ENCODE peak calls at places on chromosomes 2 and 18, in nine cellular contexts. One of them, this sample, is unnamed.

GRCh38 chr2:12721571-12722444 is 5.1 kb downstream of the TRIB2 start:
- DNase-seq in esophagus squamous epithelium: no peak
- DNase-seq in hepatocyte: no peak
- DNase-seq in SK-N-SH: no peak
- DNase-seq in astrocyte of the cerebellum: no peak
- DNase-seq in neural crest cell: no peak
- DNase-seq in choroid plexus epithelial cell: peak; percentile 60
- DNase-seq in tibial nerve: no peak
- DNase-seq in cardiac muscle cell: peak; percentile 82
- DNase-seq in this sample: no peak

GRCh38 chr2:3641841-3642421 is 16.1 kb upstream of the ALLC start:
- DNase-seq in esophagus squamous epithelium: no peak
- DNase-seq in hepatocyte: no peak
- DNase-seq in SK-N-SH: no peak
- DNase-seq in astrocyte of the cerebellum: no peak
- DNase-seq in neural crest cell: no peak
- DNase-seq in choroid plexus epithelial cell: no peak
- DNase-seq in tibial nerve: no peak
- DNase-seq in cardiac muscle cell: peak; percentile 62
- DNase-seq in this sample: no peak

GRCh38 chr2:159497256-159497655 is 119.1 kb downstream of the BAZ2B start:
- DNase-seq in esophagus squamous epithelium: no peak
- DNase-seq in hepatocyte: peak; percentile 41
- DNase-seq in SK-N-SH: peak; percentile 14
- DNase-seq in astrocyte of the cerebellum: peak; percentile 48
- DNase-seq in neural crest cell: no peak
- DNase-seq in choroid plexus epithelial cell: peak; percentile 93
- DNase-seq in tibial nerve: peak; percentile 4
- DNase-seq in cardiac muscle cell: peak; percentile 92
- DNase-seq in this sample: peak; percentile 63

GRCh38 chr2:2328847-2329246 is 2.2 kb downstream of the MYT1L start:
- DNase-seq in esophagus squamous epithelium: no peak
- DNase-seq in hepatocyte: peak; percentile 37
- DNase-seq in SK-N-SH: no peak
- DNase-seq in astrocyte of the cerebellum: no peak
- DNase-seq in neural crest cell: peak; percentile 56
- DNase-seq in choroid plexus epithelial cell: peak; percentile 9
- DNase-seq in tibial nerve: no peak
- DNase-seq in cardiac muscle cell: no peak
- DNase-seq in this sample: no peak

GRCh38 chr2:218368621-218369153 is 12.0 kb downstream of the CATIP start:
- DNase-seq in esophagus squamous epithelium: no peak
- DNase-seq in hepatocyte: no peak
- DNase-seq in SK-N-SH: no peak
- DNase-seq in astrocyte of the cerebellum: no peak
- DNase-seq in neural crest cell: no peak
- DNase-seq in choroid plexus epithelial cell: peak; percentile 54
- DNase-seq in tibial nerve: no peak
- DNase-seq in cardiac muscle cell: peak; percentile 37
- DNase-seq in this sample: no peak

GRCh38 chr2:240205348-240205747 is 64.9 kb upstream of the OTOS start:
- DNase-seq in esophagus squamous epithelium: no peak
- DNase-seq in hepatocyte: no peak
- DNase-seq in SK-N-SH: no peak
- DNase-seq in astrocyte of the cerebellum: no peak
- DNase-seq in neural crest cell: no peak
- DNase-seq in choroid plexus epithelial cell: peak; percentile 32
- DNase-seq in tibial nerve: no peak
- DNase-seq in cardiac muscle cell: peak; percentile 14
- DNase-seq in this sample: peak; percentile 85

GRCh38 chr2:99386011-99386410 is 48.8 kb downstream of the EIF5B start:
- DNase-seq in esophagus squamous epithelium: no peak
- DNase-seq in hepatocyte: no peak
- DNase-seq in SK-N-SH: no peak
- DNase-seq in astrocyte of the cerebellum: no peak
- DNase-seq in neural crest cell: no peak
- DNase-seq in choroid plexus epithelial cell: peak; percentile 26
- DNase-seq in tibial nerve: no peak
- DNase-seq in cardiac muscle cell: no peak
- DNase-seq in this sample: no peak

GRCh38 chr2:239316562-239317465 is 84.0 kb downstream of the HDAC4 start:
- DNase-seq in esophagus squamous epithelium: no peak
- DNase-seq in hepatocyte: peak; percentile 35
- DNase-seq in SK-N-SH: no peak
- DNase-seq in astrocyte of the cerebellum: no peak
- DNase-seq in neural crest cell: no peak
- DNase-seq in choroid plexus epithelial cell: no peak
- DNase-seq in tibial nerve: peak; percentile 60
- DNase-seq in cardiac muscle cell: peak; percentile 76
- DNase-seq in this sample: no peak

GRCh38 chr2:33322607-33323006 is 153.8 kb upstream of the RASGRP3 start:
- DNase-seq in esophagus squamous epithelium: no peak
- DNase-seq in hepatocyte: no peak
- DNase-seq in SK-N-SH: no peak
- DNase-seq in astrocyte of the cerebellum: no peak
- DNase-seq in neural crest cell: no peak
- DNase-seq in choroid plexus epithelial cell: no peak
- DNase-seq in tibial nerve: no peak
- DNase-seq in cardiac muscle cell: no peak
- DNase-seq in this sample: no peak

GRCh38 chr2:18548618-18549017 is 11.8 kb downstream of the RDH14 start:
- DNase-seq in esophagus squamous epithelium: no peak
- DNase-seq in hepatocyte: no peak
- DNase-seq in SK-N-SH: no peak
- DNase-seq in astrocyte of the cerebellum: no peak
- DNase-seq in neural crest cell: no peak
- DNase-seq in choroid plexus epithelial cell: no peak
- DNase-seq in tibial nerve: no peak
- DNase-seq in cardiac muscle cell: peak; percentile 51
- DNase-seq in this sample: no peak

GRCh38 chr2:20578895-20579825 is 71.7 kb downstream of the HS1BP3 start:
- DNase-seq in esophagus squamous epithelium: no peak
- DNase-seq in hepatocyte: peak; percentile 91
- DNase-seq in SK-N-SH: peak; percentile 46
- DNase-seq in astrocyte of the cerebellum: peak; percentile 97
- DNase-seq in neural crest cell: peak; percentile 52
- DNase-seq in choroid plexus epithelial cell: peak; percentile 99
- DNase-seq in tibial nerve: peak; percentile 81
- DNase-seq in cardiac muscle cell: peak; percentile 97
- DNase-seq in this sample: peak; percentile 97

GRCh38 chr2:27807476-27807875 is 36.0 kb downstream of the MRPL33 start:
- DNase-seq in esophagus squamous epithelium: no peak
- DNase-seq in hepatocyte: peak; percentile 36
- DNase-seq in SK-N-SH: peak; percentile 38
- DNase-seq in astrocyte of the cerebellum: no peak
- DNase-seq in neural crest cell: no peak
- DNase-seq in choroid plexus epithelial cell: peak; percentile 61
- DNase-seq in tibial nerve: peak; percentile 38
- DNase-seq in cardiac muscle cell: peak; percentile 58
- DNase-seq in this sample: no peak

GRCh38 chr18:32469691-32470131 is 971 bp downstream of the GAREM1 start:
- DNase-seq in esophagus squamous epithelium: no peak
- DNase-seq in hepatocyte: peak; percentile 7
- DNase-seq in SK-N-SH: no peak
- DNase-seq in astrocyte of the cerebellum: no peak
- DNase-seq in neural crest cell: no peak
- DNase-seq in choroid plexus epithelial cell: peak; percentile 41
- DNase-seq in tibial nerve: no peak
- DNase-seq in cardiac muscle cell: peak; percentile 20
- DNase-seq in this sample: no peak

GRCh38 chr2:19667085-19667484 is 234.7 kb downstream of the TTC32 start:
- DNase-seq in esophagus squamous epithelium: no peak
- DNase-seq in hepatocyte: no peak
- DNase-seq in SK-N-SH: no peak
- DNase-seq in astrocyte of the cerebellum: peak; percentile 39
- DNase-seq in neural crest cell: no peak
- DNase-seq in choroid plexus epithelial cell: peak; percentile 75
- DNase-seq in tibial nerve: no peak
- DNase-seq in cardiac muscle cell: peak; percentile 76
- DNase-seq in this sample: no peak

GRCh38 chr2:160731856-160732255 is 238.2 kb upstream of the RBMS1 start:
- DNase-seq in esophagus squamous epithelium: no peak
- DNase-seq in hepatocyte: no peak
- DNase-seq in SK-N-SH: no peak
- DNase-seq in astrocyte of the cerebellum: no peak
- DNase-seq in neural crest cell: no peak
- DNase-seq in choroid plexus epithelial cell: no peak
- DNase-seq in tibial nerve: no peak
- DNase-seq in cardiac muscle cell: no peak
- DNase-seq in this sample: no peak

GRCh38 chr18:56872140-56872539 is 221.0 kb downstream of the WDR7 start:
- DNase-seq in esophagus squamous epithelium: no peak
- DNase-seq in hepatocyte: no peak
- DNase-seq in SK-N-SH: no peak
- DNase-seq in astrocyte of the cerebellum: no peak
- DNase-seq in neural crest cell: no peak
- DNase-seq in choroid plexus epithelial cell: no peak
- DNase-seq in tibial nerve: no peak
- DNase-seq in cardiac muscle cell: no peak
- DNase-seq in this sample: no peak

GRCh38 chr2:49770919-49771318 is 616.6 kb upstream of the FSHR start:
- DNase-seq in esophagus squamous epithelium: no peak
- DNase-seq in hepatocyte: peak; percentile 75
- DNase-seq in SK-N-SH: peak; percentile 35
- DNase-seq in astrocyte of the cerebellum: peak; percentile 18
- DNase-seq in neural crest cell: peak; percentile 53
- DNase-seq in choroid plexus epithelial cell: no peak
- DNase-seq in tibial nerve: no peak
- DNase-seq in cardiac muscle cell: peak; percentile 28
- DNase-seq in this sample: peak; percentile 19

GRCh38 chr2:240601831-240602160 is 15.3 kb downstream of the CAPN10 start:
- DNase-seq in esophagus squamous epithelium: no peak
- DNase-seq in hepatocyte: no peak
- DNase-seq in SK-N-SH: no peak
- DNase-seq in astrocyte of the cerebellum: no peak
- DNase-seq in neural crest cell: no peak
- DNase-seq in choroid plexus epithelial cell: no peak
- DNase-seq in tibial nerve: no peak
- DNase-seq in cardiac muscle cell: no peak
- DNase-seq in this sample: no peak

GRCh38 chr2:58240938-58241755 is at the start of gene FANCL:
- DNase-seq in esophagus squamous epithelium: peak; percentile 10
- DNase-seq in hepatocyte: peak; percentile 95
- DNase-seq in SK-N-SH: peak; percentile 94
- DNase-seq in astrocyte of the cerebellum: peak; percentile 57
- DNase-seq in neural crest cell: peak; percentile 89
- DNase-seq in choroid plexus epithelial cell: peak; percentile 85
- DNase-seq in tibial nerve: peak; percentile 74
- DNase-seq in cardiac muscle cell: peak; percentile 90
- DNase-seq in this sample: peak; percentile 43
- TF ChIP-seq CTCF in esophagus squamous epithelium: no peak
- TF ChIP-seq CTCF in hepatocyte: no peak
- TF ChIP-seq CTCF in SK-N-SH: peak; percentile 6
- TF ChIP-seq CTCF in astrocyte of the cerebellum: no peak
- TF ChIP-seq CTCF in neural crest cell: no peak
- TF ChIP-seq CTCF in choroid plexus epithelial cell: no peak
- TF ChIP-seq CTCF in tibial nerve: peak; percentile 16
- TF ChIP-seq CTCF in cardiac muscle cell: no peak
- TF ChIP-seq CTCF in this sample: no peak

DNA sequence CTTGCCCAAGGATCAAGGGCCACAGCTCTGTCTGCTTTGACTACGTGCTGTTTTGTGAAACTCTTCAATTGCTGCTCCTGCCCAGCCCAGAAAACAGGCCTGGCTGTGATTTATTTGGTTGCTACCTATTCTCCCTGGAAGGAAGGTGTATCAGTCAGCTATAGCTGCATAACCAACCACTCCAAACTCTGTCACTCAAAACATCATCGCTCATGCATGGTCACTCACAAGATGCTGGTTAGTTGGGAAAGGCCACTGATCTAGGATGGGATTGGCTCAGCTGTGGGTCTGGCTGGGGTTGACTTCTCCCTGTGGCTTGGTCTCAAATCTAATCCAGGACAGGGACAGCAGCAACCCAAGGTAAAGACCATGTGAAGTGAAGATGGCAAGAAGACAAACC is 14.6 kb downstream of the TEX51 start:
- DNase-seq in esophagus squamous epithelium: no peak
- DNase-seq in hepatocyte: no peak
- DNase-seq in SK-N-SH: no peak
- DNase-seq in astrocyte of the cerebellum: no peak
- DNase-seq in neural crest cell: no peak
- DNase-seq in choroid plexus epithelial cell: no peak
- DNase-seq in tibial nerve: no peak
- DNase-seq in cardiac muscle cell: no peak
- DNase-seq in this sample: no peak
- TF ChIP-seq CTCF in esophagus squamous epithelium: no peak
- TF ChIP-seq CTCF in hepatocyte: no peak
- TF ChIP-seq CTCF in SK-N-SH: no peak
- TF ChIP-seq CTCF in astrocyte of the cerebellum: no peak
- TF ChIP-seq CTCF in neural crest cell: no peak
- TF ChIP-seq CTCF in choroid plexus epithelial cell: no peak
- TF ChIP-seq CTCF in tibial nerve: no peak
- TF ChIP-seq CTCF in cardiac muscle cell: no peak
- TF ChIP-seq CTCF in this sample: no peak

DNA sequence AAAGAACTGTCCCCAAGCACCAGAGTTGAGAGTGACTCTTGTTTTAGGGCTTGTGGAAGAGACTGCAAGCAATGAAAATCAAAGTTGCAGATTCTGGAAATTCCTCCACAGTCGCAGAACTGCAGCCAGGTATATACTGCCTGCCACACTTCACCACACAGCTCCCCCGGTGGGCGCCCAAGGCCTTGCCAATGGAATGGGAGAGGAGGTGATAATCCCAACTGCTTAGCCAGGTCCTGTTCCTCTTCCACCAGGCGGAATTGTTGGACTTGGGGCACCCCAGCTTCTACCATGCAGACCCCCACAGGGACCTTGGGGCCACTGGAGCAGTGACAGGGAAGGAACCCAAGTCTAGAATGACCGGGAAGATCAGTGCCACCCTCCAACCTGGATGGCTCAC is 4.8 kb upstream of the PDIA6 start:
- DNase-seq in esophagus squamous epithelium: no peak
- DNase-seq in hepatocyte: peak; percentile 44
- DNase-seq in SK-N-SH: peak; percentile 58
- DNase-seq in astrocyte of the cerebellum: no peak
- DNase-seq in neural crest cell: no peak
- DNase-seq in choroid plexus epithelial cell: peak; percentile 15
- DNase-seq in tibial nerve: no peak
- DNase-seq in cardiac muscle cell: no peak
- DNase-seq in this sample: no peak
- TF ChIP-seq CTCF in esophagus squamous epithelium: peak; percentile 26
- TF ChIP-seq CTCF in hepatocyte: peak; percentile 12
- TF ChIP-seq CTCF in SK-N-SH: peak; percentile 71
- TF ChIP-seq CTCF in astrocyte of the cerebellum: peak; percentile 48
- TF ChIP-seq CTCF in neural crest cell: peak; percentile 55
- TF ChIP-seq CTCF in choroid plexus epithelial cell: peak; percentile 63
- TF ChIP-seq CTCF in tibial nerve: no peak
- TF ChIP-seq CTCF in cardiac muscle cell: no peak
- TF ChIP-seq CTCF in this sample: peak; percentile 46

DNA sequence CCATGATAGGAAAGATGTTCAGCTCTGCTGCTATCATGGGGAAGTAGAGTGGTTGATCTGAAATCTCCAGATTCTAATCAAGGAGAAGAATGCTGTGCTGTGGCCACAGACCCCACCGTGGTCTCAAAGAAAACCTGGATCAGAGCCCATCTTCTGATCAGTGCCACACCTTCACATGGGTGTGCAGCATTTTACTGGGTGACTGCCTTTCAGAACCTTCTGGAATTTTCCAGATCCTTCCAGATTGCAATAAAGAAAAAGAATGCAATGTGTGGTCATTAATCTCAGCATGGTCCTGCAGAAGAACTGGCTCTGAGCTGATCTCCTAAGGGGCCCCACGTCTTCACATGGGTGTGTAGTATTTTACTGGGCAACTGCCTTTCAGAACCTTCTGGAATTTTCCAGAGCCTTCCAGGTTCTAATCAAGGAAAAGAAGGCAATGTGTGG is 17.1 kb downstream of the MBP start:
- DNase-seq in esophagus squamous epithelium: no peak
- DNase-seq in hepatocyte: no peak
- DNase-seq in SK-N-SH: no peak
- DNase-seq in astrocyte of the cerebellum: no peak
- DNase-seq in neural crest cell: no peak
- DNase-seq in choroid plexus epithelial cell: peak; percentile 50
- DNase-seq in tibial nerve: no peak
- DNase-seq in cardiac muscle cell: no peak
- DNase-seq in this sample: no peak
- TF ChIP-seq CTCF in esophagus squamous epithelium: no peak
- TF ChIP-seq CTCF in hepatocyte: no peak
- TF ChIP-seq CTCF in SK-N-SH: no peak
- TF ChIP-seq CTCF in astrocyte of the cerebellum: no peak
- TF ChIP-seq CTCF in neural crest cell: no peak
- TF ChIP-seq CTCF in choroid plexus epithelial cell: no peak
- TF ChIP-seq CTCF in tibial nerve: no peak
- TF ChIP-seq CTCF in cardiac muscle cell: no peak
- TF ChIP-seq CTCF in this sample: no peak

This sample was measured in kidney epithelial cell.